ENCODE peak calls at places on chromosomes 6 and 20, in six cellular contexts. U is HEK293T; C is activated CD4-positive, alpha-beta T cell treated with anti-CD3 and anti-CD28 coated beads for 1 hour; G is A549; E is activated T-helper 1 cell treated with anti-CD3 and anti-CD28 coated beads, Interleukin-12 subunit alpha, Interleukin-12 subunit beta, Interleukin-2, Interleukin-4 antibody, amounts not matched to agents 30 ng/mL and 10 ng/mL and 1 ng/mL, durations not matched to agents 14 hours and 24 hours and 36 hours; N is naive thymus-derived CD8-positive, alpha-beta T cell. J is an unnamed sample.

GRCh38 chr6:142853244-142854180 is 91.5 kb downstream of the HIVEP2 start:
- DNase-seq in U (no peak), C (no peak), G (no peak), E (no peak), N (no peak), J (no peak)

GRCh38 chr20:61949714-61950630 is 115.7 kb downstream of the TAF4 start:
- DNase-seq in U (no peak), C (no peak), G (no peak), E (no peak), N (peak; percentile 58), J (no peak)

GRCh38 chr6:1766663-1767062 is 156.9 kb downstream of the FOXC1 start:
- DNase-seq in U (no peak), C (no peak), G (no peak), E (no peak), N (no peak), J (peak; percentile 71)

GRCh38 chr6:24454452-24454851 is 34.9 kb downstream of the GPLD1 start:
- DNase-seq in U (no peak), C (no peak), G (no peak), E (no peak), N (no peak), J (no peak)

GRCh38 chr6:116682334-116682712 is 1.3 kb downstream of the KPNA5 start:
- DNase-seq in U (no peak), C (no peak), G (no peak), E (no peak), N (no peak), J (peak; percentile 39)

GRCh38 chr20:38146156-38146555 is 18.9 kb downstream of the TGM2 start:
- DNase-seq in U (no peak), C (no peak), G (no peak), E (no peak), N (no peak), J (no peak)

GRCh38 chr6:52512199-52512598 is 64.7 kb downstream of the TRAM2 start:
- DNase-seq in U (no peak), C (no peak), G (peak; percentile 43), E (no peak), N (no peak), J (peak; percentile 92)

GRCh38 chr6:43917878-43918382 is 147.9 kb downstream of the VEGFA start:
- DNase-seq in U (no peak), C (no peak), G (no peak), E (no peak), N (no peak), J (no peak)

GRCh38 chr20:16491277-16491912 is 81.9 kb downstream of the KIF16B start:
- DNase-seq in U (no peak), C (no peak), G (no peak), E (no peak), N (no peak), J (no peak)

GRCh38 chr6:112337209-112337638 is 9.9 kb upstream of the RFPL4B start:
- DNase-seq in U (peak; percentile 86), C (no peak), G (peak; percentile 39), E (no peak), N (no peak), J (peak; percentile 89)

GRCh38 chr20:35715611-35716010 is 16.4 kb downstream of the ROMO1 start:
- DNase-seq in U (no peak), C (no peak), G (no peak), E (no peak), N (no peak), J (no peak)

GRCh38 chr6:136784910-136785746 is 7.1 kb downstream of the MAP3K5 start:
- DNase-seq in U (no peak), C (no peak), G (no peak), E (no peak), N (no peak), J (peak; percentile 58)

GRCh38 chr6:143747347-143747842 is 69.6 kb downstream of the PHACTR2 start:
- DNase-seq in U (no peak), C (no peak), G (no peak), E (no peak), N (no peak), J (no peak)

GRCh38 chr6:106334646-106335448 is 9.3 kb upstream of the ATG5 start:
- DNase-seq in U (peak; percentile 57), C (peak; percentile 34), G (peak; percentile 19), E (peak; percentile 17), N (peak; percentile 66), J (peak; percentile 67)

GRCh38 chr6:91669154-91669903 is 1082.5 kb upstream of the MAP3K7 start:
- DNase-seq in U (no peak), C (no peak), G (no peak), E (no peak), N (no peak), J (no peak)

GRCh38 chr6:43988801-43989200 is 138.5 kb downstream of the MRPL14 start:
- DNase-seq in U (no peak), C (no peak), G (no peak), E (no peak), N (no peak), J (no peak)

GRCh38 chr6:156557269-156557885 is 219.8 kb upstream of the ARID1B start:
- DNase-seq in U (peak; percentile 92), C (no peak), G (no peak), E (no peak), N (no peak), J (no peak)

GRCh38 chr20:16615199-16615598 is 42.0 kb upstream of the KIF16B start:
- DNase-seq in U (no peak), C (no peak), G (no peak), E (no peak), N (no peak), J (peak; percentile 5)

GRCh38 chr20:50561379-50562078 is 51.3 kb downstream of the PTPN1 start:
- DNase-seq in U (peak; percentile 26), C (peak; percentile 49), G (peak; percentile 75), E (peak; percentile 32), N (no peak), J (peak; percentile 97)

GRCh38 chr6:33958208-33958862 is 154.5 kb upstream of the MLN start:
- DNase-seq in U (no peak), C (no peak), G (no peak), E (no peak), N (no peak), J (no peak)

GRCh38 chr20:62627901-62628612 is 14.2 kb upstream of the SLCO4A1 start:
- DNase-seq in U (no peak), C (no peak), G (no peak), E (no peak), N (no peak), J (no peak)

GRCh38 chr6:83613378-83613777 is 95.5 kb downstream of the SNAP91 start:
- DNase-seq in U (no peak), C (no peak), G (no peak), E (no peak), N (no peak), J (no peak)

GRCh38 chr20:51894201-51894600 is 91.9 kb upstream of the SALL4 start:
- DNase-seq in U (no peak), C (no peak), G (no peak), E (no peak), N (no peak), J (no peak)

GRCh38 chr6:134152767-134153485 is 100.5 kb upstream of the SLC2A12 start:
- DNase-seq in U (no peak), C (no peak), G (no peak), E (no peak), N (no peak), J (no peak)

GRCh38 chr6:836276-836853 is 143.4 kb upstream of the EXOC2 start:
- DNase-seq in U (no peak), C (no peak), G (peak; percentile 17), E (no peak), N (no peak), J (no peak)